ENCODE peak calls at places on chromosomes 13 and 19, in seven cellular contexts. One of them, this sample, is unnamed.

GRCh38 chr13:33140161-33140560 is 123.9 kb downstream of the KL start:
- DNase-seq in uterus: no peak
- DNase-seq in suprapubic skin: no peak
- DNase-seq in stomach: no peak
- DNase-seq in lower leg skin: no peak
- DNase-seq in esophagus squamous epithelium: no peak
- DNase-seq in H1: no peak
- DNase-seq in this sample: no peak

GRCh38 chr19:22532388-22533310 is 101.5 kb upstream of the ZNF492 start:
- DNase-seq in uterus: peak
- DNase-seq in suprapubic skin: no peak
- DNase-seq in stomach: no peak
- DNase-seq in lower leg skin: no peak
- DNase-seq in esophagus squamous epithelium: no peak
- DNase-seq in H1: no peak
- DNase-seq in this sample: no peak

GRCh38 chr13:66212511-66212910 is 1017.6 kb downstream of the PCDH9 start:
- DNase-seq in uterus: no peak
- DNase-seq in suprapubic skin: no peak
- DNase-seq in stomach: no peak
- DNase-seq in lower leg skin: no peak
- DNase-seq in esophagus squamous epithelium: no peak
- DNase-seq in H1: no peak
- DNase-seq in this sample: no peak

GRCh38 chr13:18960637-18961227 is 220.9 kb downstream of the TUBA3C start:
- DNase-seq in uterus: no peak
- DNase-seq in suprapubic skin: no peak
- DNase-seq in stomach: no peak
- DNase-seq in lower leg skin: no peak
- DNase-seq in esophagus squamous epithelium: no peak
- DNase-seq in H1: no peak
- DNase-seq in this sample: no peak

GRCh38 chr19:23509686-23510450 is 114.6 kb upstream of the ZNF91 start:
- DNase-seq in uterus: no peak
- DNase-seq in suprapubic skin: no peak
- DNase-seq in stomach: no peak
- DNase-seq in lower leg skin: no peak
- DNase-seq in esophagus squamous epithelium: no peak
- DNase-seq in H1: no peak
- DNase-seq in this sample: no peak

GRCh38 chr13:48994731-48995130 is 19.0 kb downstream of the FNDC3A start:
- DNase-seq in uterus: no peak
- DNase-seq in suprapubic skin: no peak
- DNase-seq in stomach: no peak
- DNase-seq in lower leg skin: no peak
- DNase-seq in esophagus squamous epithelium: no peak
- DNase-seq in H1: no peak
- DNase-seq in this sample: no peak

GRCh38 chr19:48540110-48540509 is 11.9 kb upstream of the SULT2B1 start:
- DNase-seq in uterus: no peak
- DNase-seq in suprapubic skin: no peak
- DNase-seq in stomach: no peak
- DNase-seq in lower leg skin: no peak
- DNase-seq in esophagus squamous epithelium: no peak
- DNase-seq in H1: no peak
- DNase-seq in this sample: no peak

GRCh38 chr13:24502567-24503375 is 9.8 kb downstream of the PARP4 start:
- DNase-seq in uterus: no peak
- DNase-seq in suprapubic skin: no peak
- DNase-seq in stomach: peak
- DNase-seq in lower leg skin: no peak
- DNase-seq in esophagus squamous epithelium: no peak
- DNase-seq in H1: no peak
- DNase-seq in this sample: peak

GRCh38 chr13:89930861-89931260 is 1416.6 kb upstream of the MIR17HG start:
- DNase-seq in uterus: no peak
- DNase-seq in suprapubic skin: no peak
- DNase-seq in stomach: no peak
- DNase-seq in lower leg skin: no peak
- DNase-seq in esophagus squamous epithelium: no peak
- DNase-seq in H1: no peak
- DNase-seq in this sample: no peak

GRCh38 chr13:110989331-110989730 is 74.5 kb upstream of the ANKRD10 start:
- DNase-seq in uterus: no peak
- DNase-seq in suprapubic skin: no peak
- DNase-seq in stomach: no peak
- DNase-seq in lower leg skin: no peak
- DNase-seq in esophagus squamous epithelium: no peak
- DNase-seq in H1: no peak
- DNase-seq in this sample: no peak

GRCh38 chr13:73335226-73335625 is 276.4 kb downstream of the KLF5 start:
- DNase-seq in uterus: no peak
- DNase-seq in suprapubic skin: no peak
- DNase-seq in stomach: no peak
- DNase-seq in lower leg skin: no peak
- DNase-seq in esophagus squamous epithelium: no peak
- DNase-seq in H1: no peak
- DNase-seq in this sample: no peak

GRCh38 chr19:1956868-1957492 is 16.0 kb downstream of the CSNK1G2 start:
- DNase-seq in uterus: no peak
- DNase-seq in suprapubic skin: no peak
- DNase-seq in stomach: no peak
- DNase-seq in lower leg skin: no peak
- DNase-seq in esophagus squamous epithelium: no peak
- DNase-seq in H1: no peak
- DNase-seq in this sample: no peak

GRCh38 chr13:103471896-103472295 is 405.7 kb upstream of the SLC10A2 start:
- DNase-seq in uterus: no peak
- DNase-seq in suprapubic skin: no peak
- DNase-seq in stomach: no peak
- DNase-seq in lower leg skin: no peak
- DNase-seq in esophagus squamous epithelium: no peak
- DNase-seq in H1: peak
- DNase-seq in this sample: no peak

GRCh38 chr13:107765724-107766436 is 449.5 kb downstream of the LIG4 start:
- DNase-seq in uterus: no peak
- DNase-seq in suprapubic skin: no peak
- DNase-seq in stomach: no peak
- DNase-seq in lower leg skin: no peak
- DNase-seq in esophagus squamous epithelium: no peak
- DNase-seq in H1: no peak
- DNase-seq in this sample: no peak

GRCh38 chr19:40191836-40192646 is 815 bp downstream of the MAP3K10 start:
- DNase-seq in uterus: peak
- DNase-seq in suprapubic skin: no peak
- DNase-seq in stomach: no peak
- DNase-seq in lower leg skin: no peak
- DNase-seq in esophagus squamous epithelium: no peak
- DNase-seq in H1: no peak
- DNase-seq in this sample: peak
- TF ChIP-seq POLR2A in uterus: no peak
- TF ChIP-seq POLR2A in suprapubic skin: no peak
- TF ChIP-seq POLR2A in stomach: no peak
- TF ChIP-seq POLR2A in lower leg skin: no peak
- TF ChIP-seq POLR2A in esophagus squamous epithelium: no peak
- TF ChIP-seq POLR2A in H1: no peak
- TF ChIP-seq POLR2A in this sample: no peak

DNA sequence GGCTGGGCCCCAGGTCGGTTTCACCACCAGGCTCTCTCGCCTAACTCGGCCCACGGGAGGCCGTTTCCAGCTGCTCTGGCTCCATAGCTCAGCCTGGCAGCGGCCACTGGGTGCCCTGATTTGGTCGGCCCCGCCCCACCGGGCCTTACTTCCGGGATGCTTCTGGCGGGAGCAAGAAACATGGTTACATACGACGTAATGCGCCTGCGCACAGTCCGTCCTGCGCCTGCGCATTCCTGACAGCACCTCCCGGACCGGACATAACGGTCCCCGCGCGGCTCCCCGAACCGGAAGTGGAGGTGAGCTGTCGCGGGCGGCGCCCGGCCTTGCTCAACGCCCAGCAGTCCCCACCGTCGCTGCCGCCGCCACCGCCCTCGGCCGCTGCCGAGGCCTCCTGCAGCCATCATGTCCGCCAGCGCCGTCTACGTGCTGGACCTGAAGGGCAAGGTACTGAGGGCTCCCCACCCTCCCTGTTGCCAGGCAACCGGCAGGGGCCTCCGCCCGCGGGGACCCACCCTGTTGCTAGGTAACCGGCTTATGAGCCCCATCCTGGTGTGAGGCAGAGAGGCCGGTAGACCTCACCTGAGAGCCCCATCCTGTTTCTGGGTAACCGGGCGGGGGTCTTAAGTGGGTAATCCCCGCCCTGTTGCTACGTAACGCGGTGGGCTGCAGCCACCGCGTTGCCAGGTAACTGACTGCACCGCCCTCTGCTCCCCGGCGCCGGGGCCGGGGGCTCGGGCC is at the start of gene AP1M1:
- DNase-seq in uterus: peak
- DNase-seq in suprapubic skin: peak
- DNase-seq in stomach: peak
- DNase-seq in lower leg skin: peak
- DNase-seq in esophagus squamous epithelium: peak
- DNase-seq in H1: peak
- DNase-seq in this sample: peak
- TF ChIP-seq POLR2A in uterus: peak
- TF ChIP-seq POLR2A in suprapubic skin: peak
- TF ChIP-seq POLR2A in stomach: no peak
- TF ChIP-seq POLR2A in lower leg skin: no peak
- TF ChIP-seq POLR2A in esophagus squamous epithelium: no peak
- TF ChIP-seq POLR2A in H1: peak
- TF ChIP-seq POLR2A in this sample: peak

GRCh38 chr19:8209111-8209964 is at the start of gene CERS4:
- DNase-seq in uterus: peak
- DNase-seq in suprapubic skin: peak
- DNase-seq in stomach: peak
- DNase-seq in lower leg skin: peak
- DNase-seq in esophagus squamous epithelium: peak
- DNase-seq in H1: peak
- DNase-seq in this sample: peak
- TF ChIP-seq POLR2A in uterus: peak
- TF ChIP-seq POLR2A in suprapubic skin: no peak
- TF ChIP-seq POLR2A in stomach: no peak
- TF ChIP-seq POLR2A in lower leg skin: no peak
- TF ChIP-seq POLR2A in esophagus squamous epithelium: peak
- TF ChIP-seq POLR2A in H1: no peak
- TF ChIP-seq POLR2A in this sample: no peak

DNA sequence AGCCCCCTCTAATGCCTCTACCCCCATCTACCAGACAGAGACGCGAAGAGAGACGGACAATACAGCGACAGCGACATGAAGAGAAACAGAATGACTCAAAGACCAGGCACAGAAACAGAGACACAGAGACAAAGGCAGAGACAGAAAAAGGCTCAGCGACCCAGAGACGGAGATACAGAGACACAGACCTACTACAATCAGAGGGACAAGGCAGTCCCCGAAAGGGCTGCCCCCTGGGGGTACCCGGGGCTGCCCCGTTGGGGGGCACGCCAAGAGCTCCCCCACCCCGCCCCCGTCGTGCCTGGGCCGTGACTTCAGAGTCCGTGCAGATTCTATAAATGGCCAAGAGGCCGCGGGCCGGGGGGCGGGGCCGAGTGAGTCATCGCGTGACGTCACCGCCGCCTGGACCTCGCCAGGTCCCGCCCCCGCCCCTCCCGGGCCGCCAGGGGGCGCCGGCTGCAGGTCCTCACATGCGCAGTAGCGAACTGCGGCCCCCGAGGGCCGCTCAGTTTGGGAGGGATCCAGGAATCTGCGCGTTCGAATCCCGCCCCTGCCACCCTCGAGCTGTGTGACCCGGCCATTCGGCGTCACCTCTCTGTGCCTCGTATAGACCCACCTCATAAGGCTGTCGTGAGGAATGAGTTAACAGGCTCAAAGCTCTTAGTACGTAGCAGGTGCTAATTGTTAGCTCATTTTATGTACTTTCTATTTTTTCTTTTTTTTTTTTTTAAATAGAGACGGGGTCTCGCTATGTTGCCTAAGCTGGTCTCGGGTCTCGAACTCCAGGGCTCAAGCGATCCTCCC is 2.7 kb upstream of the CNN1 start:
- DNase-seq in uterus: peak
- DNase-seq in suprapubic skin: peak
- DNase-seq in stomach: peak
- DNase-seq in lower leg skin: peak
- DNase-seq in esophagus squamous epithelium: peak
- DNase-seq in H1: peak
- DNase-seq in this sample: peak
- TF ChIP-seq POLR2A in uterus: peak
- TF ChIP-seq POLR2A in suprapubic skin: no peak
- TF ChIP-seq POLR2A in stomach: no peak
- TF ChIP-seq POLR2A in lower leg skin: no peak
- TF ChIP-seq POLR2A in esophagus squamous epithelium: peak
- TF ChIP-seq POLR2A in H1: peak
- TF ChIP-seq POLR2A in this sample: no peak

DNA sequence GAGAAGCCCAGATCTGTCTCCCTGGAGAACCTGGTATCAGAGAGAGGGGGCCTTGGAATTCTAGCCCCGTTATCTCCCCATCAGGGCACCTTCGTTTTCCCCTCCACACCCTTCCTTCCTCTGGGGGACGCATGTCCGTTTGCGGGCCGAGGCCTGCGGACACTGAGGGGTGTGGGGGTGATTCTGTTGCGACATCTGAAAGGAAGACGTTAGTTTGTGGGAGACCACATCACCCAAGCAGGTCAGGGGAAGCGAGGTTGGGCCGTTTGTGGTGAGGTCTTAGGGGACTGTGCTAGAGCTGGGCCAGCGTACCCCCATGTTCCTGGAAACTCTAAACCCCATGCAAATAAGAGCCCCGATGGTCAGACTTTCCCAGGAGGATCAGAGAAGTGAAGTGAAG is 3.7 kb upstream of the HSH2D start:
- DNase-seq in uterus: no peak
- DNase-seq in suprapubic skin: no peak
- DNase-seq in stomach: no peak
- DNase-seq in lower leg skin: no peak
- DNase-seq in esophagus squamous epithelium: no peak
- DNase-seq in H1: no peak
- DNase-seq in this sample: no peak
- TF ChIP-seq POLR2A in uterus: no peak
- TF ChIP-seq POLR2A in suprapubic skin: no peak
- TF ChIP-seq POLR2A in stomach: no peak
- TF ChIP-seq POLR2A in lower leg skin: no peak
- TF ChIP-seq POLR2A in esophagus squamous epithelium: no peak
- TF ChIP-seq POLR2A in H1: no peak
- TF ChIP-seq POLR2A in this sample: no peak

GRCh38 chr19:13847033-13847899 is 29.7 kb upstream of the NANOS3 start:
- DNase-seq in uterus: peak
- DNase-seq in suprapubic skin: peak
- DNase-seq in stomach: peak
- DNase-seq in lower leg skin: peak
- DNase-seq in esophagus squamous epithelium: no peak
- DNase-seq in H1: no peak
- DNase-seq in this sample: peak

GRCh38 chr19:13849277-13849676 is 27.7 kb upstream of the NANOS3 start:
- DNase-seq in uterus: no peak
- DNase-seq in suprapubic skin: no peak
- DNase-seq in stomach: no peak
- DNase-seq in lower leg skin: no peak
- DNase-seq in esophagus squamous epithelium: no peak
- DNase-seq in H1: no peak
- DNase-seq in this sample: no peak

GRCh38 chr19:13848811-13849241 is 28.1 kb upstream of the NANOS3 start:
- DNase-seq in uterus: no peak
- DNase-seq in suprapubic skin: no peak
- DNase-seq in stomach: no peak
- DNase-seq in lower leg skin: no peak
- DNase-seq in esophagus squamous epithelium: no peak
- DNase-seq in H1: no peak
- DNase-seq in this sample: no peak

GRCh38 chr19:13846533-13847032 is 30.4 kb upstream of the NANOS3 start:
- DNase-seq in uterus: peak
- DNase-seq in suprapubic skin: peak
- DNase-seq in stomach: peak
- DNase-seq in lower leg skin: peak
- DNase-seq in esophagus squamous epithelium: peak
- DNase-seq in H1: no peak
- DNase-seq in this sample: peak

GRCh38 chr19:13847900-13848677 is 28.8 kb upstream of the NANOS3 start:
- DNase-seq in uterus: no peak
- DNase-seq in suprapubic skin: no peak
- DNase-seq in stomach: no peak
- DNase-seq in lower leg skin: no peak
- DNase-seq in esophagus squamous epithelium: no peak
- DNase-seq in H1: no peak
- DNase-seq in this sample: no peak
- TF ChIP-seq POLR2A in uterus: no peak
- TF ChIP-seq POLR2A in suprapubic skin: no peak
- TF ChIP-seq POLR2A in stomach: no peak
- TF ChIP-seq POLR2A in lower leg skin: no peak
- TF ChIP-seq POLR2A in esophagus squamous epithelium: no peak
- TF ChIP-seq POLR2A in H1: no peak
- TF ChIP-seq POLR2A in this sample: no peak